ENCODE peak calls at places on chromosomes 5 and 9, in five cellular contexts. L is IMR-90, Q is H1, U is mesendoderm, E is H9. S is an unnamed sample.

GRCh38 chr9:91207481-91207888 is 154.2 kb downstream of the AUH start:
- DNase-seq in Q (no peak), U (no peak), L (peak; percentile 88), E (no peak), S (no peak)

GRCh38 chr5:150778517-150779396 is at the start of gene SMIM3:
- DNase-seq in Q (peak; percentile 86), E (peak; percentile 88), U (peak; percentile 84), L (peak; percentile 63), S (peak; percentile 71)

GRCh38 chr5:54135042-54135441 is 175.3 kb downstream of the ARL15 start:
- DNase-seq in L (peak; percentile 48), U (peak; percentile 14), E (no peak), Q (no peak), S (no peak)

GRCh38 chr9:10242255-10242654 is 370.5 kb downstream of the PTPRD start:
- DNase-seq in E (no peak), L (no peak), U (no peak), Q (no peak), S (no peak)

GRCh38 chr5:172602712-172603289 is 38.3 kb upstream of the NEURL1B start:
- DNase-seq in L (no peak), U (no peak), Q (no peak), E (no peak), S (no peak)

GRCh38 chr9:131478421-131478868 is 24.3 kb upstream of the POMT1 start:
- DNase-seq in E (peak; percentile 74), L (no peak), Q (peak; percentile 85), U (peak; percentile 74), S (peak; percentile 63)

GRCh38 chr9:109910616-109911568 is 130.9 kb downstream of the PALM2AKAP2 start:
- DNase-seq in E (no peak), U (no peak), Q (no peak), L (peak; percentile 88), S (no peak)

GRCh38 chr5:138542120-138542955 is 698 bp downstream of the ETF1 start:
- DNase-seq in L (peak; percentile 11), Q (no peak), U (peak; percentile 32), E (no peak), S (no peak)

GRCh38 chr5:169592937-169593650 is 9.5 kb downstream of the SPDL1 start:
- DNase-seq in L (no peak), Q (no peak), U (no peak), E (no peak), S (no peak)

GRCh38 chr5:111144352-111144930 is 52.3 kb downstream of the WDR36 start:
- DNase-seq in Q (no peak), L (no peak), E (no peak), U (no peak), S (no peak)

GRCh38 chr5:82335807-82336206 is 57.7 kb upstream of the RPS23 start:
- DNase-seq in L (peak; percentile 69), Q (no peak), E (no peak), U (no peak), S (no peak)

GRCh38 chr5:90477816-90478215 is 3.2 kb downstream of the POLR3G start:
- DNase-seq in Q (no peak), U (no peak), E (no peak), L (no peak), S (no peak)

GRCh38 chr9:121634800-121635261 is 16.6 kb upstream of the DAB2IP start:
- DNase-seq in U (peak; percentile 72), Q (peak; percentile 80), E (peak; percentile 76), L (peak; percentile 13), S (peak; percentile 58)

GRCh38 chr9:121321039-121321503 is 49.0 kb downstream of the STOM start:
- DNase-seq in L (no peak), Q (no peak), E (no peak), U (no peak), S (no peak)

GRCh38 chr5:65037845-65038815 is 269.4 kb downstream of the CWC27 start:
- DNase-seq in Q (peak; percentile 66), L (no peak), U (peak; percentile 93), E (peak; percentile 82), S (no peak)

GRCh38 chr5:95730730-95731570 is at the start of gene RHOBTB3:
- DNase-seq in Q (peak; percentile 84), U (peak; percentile 97), E (peak; percentile 89), L (peak; percentile 91), S (peak; percentile 65)
- H3K4me1 ChIP-seq in Q (peaks cover 12% of the 10 kb centered on the region), U (peaks cover 14% of the 10 kb centered on the region), E (peaks cover 4% of the 10 kb centered on the region), L (peaks cover 14% of the 10 kb centered on the region), S (peaks cover 6% of the 10 kb centered on the region)

GRCh38 chr9:1129382-1129781 is 79.2 kb downstream of the DMRT2 start:
- DNase-seq in E (no peak), Q (no peak), U (peak; percentile 9), L (no peak), S (no peak)
- H2AK5ac ChIP-seq in E (no peak overlapping the region), Q (no peak overlapping the region), U (no peak overlapping the region), L (no peak overlapping the region), S (no peak overlapping the region)

GRCh38 chr9:26551451-26551850 is 341.2 kb downstream of the CAAP1 start:
- DNase-seq in U (no peak), E (no peak), Q (no peak), L (no peak), S (no peak)

GRCh38 chr9:26551971-26552370 is 340.6 kb downstream of the CAAP1 start:
- DNase-seq in E (no peak), U (no peak), Q (no peak), L (no peak), S (no peak)

GRCh38 chr9:26548766-26549290 is 343.8 kb downstream of the CAAP1 start:
- DNase-seq in L (no peak), Q (no peak), E (no peak), U (no peak), S (no peak)
- H3K9ac ChIP-seq in L (no peak overlapping the region), Q (no peak overlapping the region), E (no peak overlapping the region), U (no peak overlapping the region), S (no peak overlapping the region)

DNA sequence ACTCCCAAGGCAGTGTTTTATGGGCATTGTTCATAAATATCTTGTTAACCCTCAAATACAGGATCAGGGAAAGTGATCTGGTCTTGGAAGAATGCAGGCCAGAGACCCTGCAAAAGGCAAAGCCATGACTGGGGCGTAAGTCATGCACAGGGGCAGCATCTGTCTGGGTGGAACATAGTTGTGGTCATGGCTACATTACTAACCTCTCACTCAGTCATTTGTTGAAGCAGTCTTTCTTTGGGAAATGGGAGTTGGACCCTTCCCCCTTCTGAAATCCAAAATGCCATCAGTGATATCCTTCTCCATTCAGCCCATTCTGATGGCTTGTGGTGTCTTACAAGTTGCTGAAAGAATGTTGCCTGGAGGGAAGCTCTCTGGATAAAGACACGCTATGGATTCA is 68.1 kb downstream of the GDNF start:
- DNase-seq in U (no peak), E (no peak), L (peak; percentile 98), Q (no peak), S (no peak)
- H3K4me1 ChIP-seq in U (no peaks in the 10 kb centered on the region), E (no peaks in the 10 kb centered on the region), L (peaks cover 21% of the 10 kb centered on the region), Q (no peaks in the 10 kb centered on the region), S (peaks cover 2% of the 10 kb centered on the region)

DNA sequence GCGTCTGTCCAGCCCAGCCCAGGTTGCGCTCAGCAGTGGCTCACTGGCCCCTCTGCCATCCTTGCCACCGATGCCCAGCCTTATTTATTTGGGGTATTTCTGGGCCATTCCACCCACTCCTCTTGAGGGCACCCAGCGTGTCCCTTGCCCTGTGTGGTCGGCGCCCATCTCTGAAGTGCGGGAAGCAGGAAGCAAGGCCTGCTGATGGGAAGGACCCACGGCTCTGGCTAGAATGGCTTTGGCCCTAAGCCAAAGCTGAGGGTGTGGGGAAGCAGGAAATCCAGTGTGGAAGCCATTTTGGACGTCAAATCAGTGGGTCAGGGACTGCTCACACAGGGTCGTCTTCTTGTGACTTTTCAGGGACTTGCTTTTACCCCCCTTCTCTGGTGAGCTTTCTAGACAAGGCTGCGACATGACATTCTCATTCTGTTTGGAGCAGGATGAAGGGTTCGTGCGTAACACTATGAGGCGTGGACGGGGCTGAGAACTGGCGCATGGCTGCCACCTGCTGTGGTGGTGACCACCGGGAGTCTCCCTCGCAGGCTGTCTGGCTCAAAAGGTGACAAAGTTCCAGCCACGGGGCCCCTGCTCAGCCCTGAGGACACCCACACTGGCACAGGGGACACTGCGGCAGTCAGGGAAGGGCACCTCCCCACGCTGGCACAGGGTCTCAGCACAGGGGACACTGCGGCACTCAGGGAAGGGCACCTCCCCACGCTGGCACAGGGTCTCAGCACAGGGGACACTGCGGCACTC is 50.7 kb upstream of the NKD2 start:
- DNase-seq in Q (no peak), U (no peak), L (peak; percentile 9), E (no peak), S (no peak)
- H2AK5ac ChIP-seq in Q (no peak overlapping the region), U (no peak overlapping the region), L (peak overlapping the region; percentile 99), E (no peak overlapping the region), S (peak overlapping the region; percentile 58)

DNA sequence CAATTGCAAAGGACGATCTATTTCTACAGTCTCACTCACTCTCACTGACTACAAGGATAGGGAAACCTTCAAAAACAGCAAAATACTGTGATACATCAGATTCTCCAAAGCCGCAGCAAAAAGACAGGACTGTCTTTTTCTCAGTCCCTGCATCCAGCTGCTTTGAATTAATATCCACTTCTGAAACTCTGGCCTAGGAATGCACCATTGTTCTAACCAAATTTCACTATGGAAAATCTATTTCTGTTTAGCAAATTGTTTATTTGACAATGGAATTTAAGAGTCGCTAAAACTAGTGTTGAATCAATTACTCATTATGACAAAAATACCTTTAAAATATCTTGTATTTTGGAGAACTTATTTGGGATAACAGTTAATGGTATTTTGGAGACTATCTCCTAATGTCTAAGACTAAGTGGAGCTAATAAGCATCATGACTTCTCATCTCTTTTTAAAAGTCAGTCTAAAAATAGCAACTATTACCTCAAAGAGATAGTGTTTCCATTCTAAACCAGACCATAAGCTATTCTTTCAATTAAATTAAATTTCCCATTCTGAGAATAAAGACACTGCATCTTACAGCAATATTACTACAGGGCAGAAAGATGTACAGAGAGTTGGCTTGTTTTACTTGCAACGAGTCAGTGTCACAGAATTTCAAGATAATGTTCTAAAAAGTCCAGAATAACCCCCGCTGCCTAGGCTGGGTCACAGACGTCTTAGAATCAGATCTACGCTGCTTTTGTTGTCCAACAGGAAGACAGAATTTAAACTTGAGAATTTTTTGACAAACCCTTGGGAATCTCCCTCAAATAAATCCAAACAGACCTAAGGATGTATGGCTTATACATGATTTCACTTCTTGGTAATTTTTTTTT is 98.7 kb downstream of the USP20 start:
- DNase-seq in U (no peak), Q (no peak), E (no peak), L (peak; percentile 14), S (no peak)
- H3K9ac ChIP-seq in U (no peak overlapping the region), Q (no peak overlapping the region), E (no peak overlapping the region), L (no peak overlapping the region), S (no peak overlapping the region)

DNA sequence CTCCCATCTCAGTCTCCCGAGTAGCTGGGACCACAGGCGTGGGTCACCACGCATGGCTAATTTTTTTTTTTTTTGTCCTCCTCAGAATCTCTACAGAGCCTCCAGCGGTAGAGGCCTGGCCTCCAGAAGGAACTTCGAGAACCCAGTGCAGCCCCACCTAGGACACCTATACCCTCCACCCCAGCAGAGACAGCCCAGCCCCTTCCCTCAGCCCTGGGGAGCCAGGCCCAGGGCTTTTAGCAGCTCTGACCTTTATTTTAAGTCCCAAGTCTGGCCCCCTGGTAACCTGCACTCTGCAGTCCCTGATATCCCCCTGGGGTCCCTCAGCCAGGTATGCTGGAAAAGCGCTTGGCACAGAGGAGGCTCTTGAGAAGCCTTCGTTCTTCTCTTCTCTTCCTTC is 5.2 kb downstream of the GLIPR2 start:
- DNase-seq in U (no peak), E (no peak), Q (no peak), L (no peak), S (no peak)
- H3K4me1 ChIP-seq in U (peaks cover 5% of the 10 kb centered on the region), E (no peaks in the 10 kb centered on the region), Q (peaks cover 7% of the 10 kb centered on the region), L (peaks cover 16% of the 10 kb centered on the region), S (peaks cover 8% of the 10 kb centered on the region)

DNA sequence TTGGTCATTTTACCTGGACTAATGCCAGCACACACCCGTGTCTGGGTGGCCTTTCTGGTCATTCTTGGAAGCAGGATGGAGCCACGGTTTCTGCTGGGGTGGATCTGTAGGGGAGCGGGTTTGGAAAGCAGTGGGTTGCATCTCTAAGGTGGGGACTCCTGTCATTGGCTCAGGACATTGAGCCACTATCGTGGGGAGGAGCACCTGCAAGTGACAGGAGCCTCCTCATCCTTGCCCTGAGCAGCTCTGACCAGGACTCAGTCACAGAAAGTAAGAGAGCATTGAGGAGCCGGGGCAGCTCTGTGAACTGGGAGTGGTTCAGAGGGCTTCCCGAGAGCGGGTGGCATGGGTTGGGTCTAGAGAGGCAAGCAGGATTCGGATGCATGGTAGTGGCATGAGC is 3.7 kb downstream of the B4GALT7 start:
- DNase-seq in Q (no peak), L (no peak), E (no peak), U (no peak), S (no peak)
- H2AK5ac ChIP-seq in Q (no peak overlapping the region), L (no peak overlapping the region), E (no peak overlapping the region), U (no peak overlapping the region), S (no peak overlapping the region)

S was measured in neuronal stem cell.